ENCODE peak calls at places on chromosome 11, in four cellular contexts. G is MM.1S, B is heart right ventricle, T is H1. A is an unnamed sample.

GRCh38 chr11:96234866-96235441 is 108.0 kb downstream of the MAML2 start:
- DNase-seq in G (no peak), B (no peak), T (no peak), A (no peak)

GRCh38 chr11:106690923-106691322 is 327.4 kb downstream of the GUCY1A2 start:
- DNase-seq in G (no peak), B (no peak), T (no peak), A (no peak)

GRCh38 chr11:115623021-115623451 is 118.8 kb upstream of the CADM1 start:
- DNase-seq in G (no peak), B (peak), T (no peak), A (peak)

GRCh38 chr11:126585388-126586302 is 230.2 kb downstream of the ST3GAL4 start:
- DNase-seq in G (no peak), B (peak), T (no peak), A (peak)

GRCh38 chr11:105969756-105970155 is 52.3 kb downstream of the MSANTD4 start:
- DNase-seq in G (no peak), B (no peak), T (no peak), A (no peak)

GRCh38 chr11:45264839-45265515 is 21.2 kb downstream of the SYT13 start:
- DNase-seq in G (no peak), B (no peak), T (no peak), A (no peak)

GRCh38 chr11:117479372-117479771 is 151.7 kb downstream of the CEP164 start:
- DNase-seq in G (no peak), B (no peak), T (peak), A (no peak)

GRCh38 chr11:119999220-119999619 is 138.7 kb downstream of the TRIM29 start:
- DNase-seq in G (no peak), B (no peak), T (no peak), A (no peak)

GRCh38 chr11:15579287-15580001 is 464.7 kb downstream of the INSC start:
- DNase-seq in G (no peak), B (no peak), T (no peak), A (no peak)

GRCh38 chr11:120224872-120225371 is 14.1 kb downstream of the OAF start:
- DNase-seq in G (no peak), B (peak), T (no peak), A (no peak)

GRCh38 chr11:27309064-27309463 is 54.0 kb downstream of the CCDC34 start:
- DNase-seq in G (no peak), B (no peak), T (no peak), A (no peak)

GRCh38 chr11:133917921-133918605 is 38.7 kb downstream of the IGSF9B start:
- DNase-seq in G (no peak), B (no peak), T (peak), A (peak)
- H3K4me3 ChIP-seq in G (no peak), B (no peak), T (peak), A (no peak)

GRCh38 chr11:73965076-73965763 is 14.4 kb downstream of the DNAJB13 start:
- DNase-seq in G (no peak), B (no peak), T (no peak), A (no peak)

GRCh38 chr11:73961321-73961720 is 10.5 kb downstream of the DNAJB13 start:
- DNase-seq in G (no peak), B (no peak), T (no peak), A (no peak)

GRCh38 chr11:73963861-73964260 is 13.0 kb downstream of the DNAJB13 start:
- DNase-seq in G (no peak), B (no peak), T (no peak), A (no peak)

GRCh38 chr11:73965764-73966121 is 14.9 kb downstream of the DNAJB13 start:
- DNase-seq in G (no peak), B (no peak), T (no peak), A (no peak)

DNA sequence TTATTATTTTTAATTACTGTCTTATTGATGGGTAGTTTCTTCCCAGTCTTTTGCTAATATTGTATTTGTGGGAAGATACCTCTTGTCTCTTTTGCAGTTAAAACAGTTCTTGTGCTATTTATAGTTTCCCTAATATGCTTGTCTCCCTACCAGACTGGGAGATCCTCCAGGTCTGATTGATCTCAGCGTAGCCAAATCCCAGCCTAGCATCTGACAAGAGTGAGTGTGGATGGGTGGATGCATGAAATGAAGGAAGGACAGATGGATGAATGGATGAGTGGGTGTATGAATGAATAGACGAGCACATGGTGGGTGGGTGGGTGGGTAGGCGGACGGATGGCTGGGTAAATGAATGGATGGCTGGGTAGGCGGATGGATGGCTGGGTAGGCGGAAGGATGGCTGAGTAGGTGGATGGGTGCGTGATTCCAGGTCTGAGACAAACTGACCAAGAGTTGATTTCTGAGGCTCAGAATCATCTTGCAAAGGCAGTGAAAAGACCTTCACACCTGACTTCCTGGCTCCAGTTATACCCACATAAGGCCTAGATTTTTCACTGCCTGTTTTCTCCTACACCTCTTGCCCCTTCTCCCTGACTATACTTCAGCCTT is 11.4 kb downstream of the DNAJB13 start:
- DNase-seq in G (no peak), B (no peak), T (no peak), A (no peak)
- H3K27ac ChIP-seq in G (no peak), B (no peak), T (no peak), A (no peak)

GRCh38 chr11:86182976-86183584 is 61.5 kb upstream of the EED start:
- DNase-seq in G (peak), B (no peak), T (no peak), A (peak)

GRCh38 chr11:86184728-86185127 is 59.8 kb upstream of the EED start:
- DNase-seq in G (no peak), B (no peak), T (no peak), A (no peak)

GRCh38 chr11:86185346-86185745 is 59.2 kb upstream of the EED start:
- DNase-seq in G (no peak), B (no peak), T (no peak), A (no peak)

GRCh38 chr11:86181379-86181778 is 63.2 kb upstream of the EED start:
- DNase-seq in G (no peak), B (no peak), T (no peak), A (no peak)

GRCh38 chr11:86183694-86184093 is 60.9 kb upstream of the EED start:
- DNase-seq in G (peak), B (no peak), T (no peak), A (no peak)
- TF ChIP-seq CTCF in G (no peak), B (no peak), T (no peak), A (no peak)

GRCh38 chr11:113251281-113251680 is 63.1 kb upstream of the TTC12 start:
- DNase-seq in G (no peak), B (no peak), T (no peak), A (no peak)
- H3K4me3 ChIP-seq in G (no peak), B (no peak), T (no peak), A (no peak)

GRCh38 chr11:103961010-103961409 is 75.4 kb upstream of the DDI1 start:
- DNase-seq in G (no peak), B (no peak), T (no peak), A (no peak)

GRCh38 chr11:103953797-103954495 is 82.5 kb upstream of the DDI1 start:
- DNase-seq in G (no peak), B (no peak), T (no peak), A (no peak)

GRCh38 chr11:103964390-103964789 is 72.0 kb upstream of the DDI1 start:
- DNase-seq in G (no peak), B (no peak), T (no peak), A (no peak)

GRCh38 chr11:103959279-103959930 is 77.0 kb upstream of the DDI1 start:
- DNase-seq in G (peak), B (no peak), T (no peak), A (no peak)

GRCh38 chr11:103958475-103959215 is 77.8 kb upstream of the DDI1 start:
- DNase-seq in G (peak), B (no peak), T (no peak), A (no peak)
- H3K27ac ChIP-seq in G (peak), B (no peak), T (no peak), A (no peak)

GRCh38 chr11:56990702-56991101 is 2.0 kb downstream of the OR5AK2 start:
- DNase-seq in G (no peak), B (no peak), T (no peak), A (no peak)

GRCh38 chr11:56994532-56994931 is 5.8 kb downstream of the OR5AK2 start:
- DNase-seq in G (no peak), B (no peak), T (no peak), A (no peak)

GRCh38 chr11:56988614-56989013 is at the start of gene OR5AK2:
- DNase-seq in G (no peak), B (no peak), T (no peak), A (no peak)
- TF ChIP-seq CTCF in G (no peak), B (no peak), T (no peak), A (no peak)

DNA sequence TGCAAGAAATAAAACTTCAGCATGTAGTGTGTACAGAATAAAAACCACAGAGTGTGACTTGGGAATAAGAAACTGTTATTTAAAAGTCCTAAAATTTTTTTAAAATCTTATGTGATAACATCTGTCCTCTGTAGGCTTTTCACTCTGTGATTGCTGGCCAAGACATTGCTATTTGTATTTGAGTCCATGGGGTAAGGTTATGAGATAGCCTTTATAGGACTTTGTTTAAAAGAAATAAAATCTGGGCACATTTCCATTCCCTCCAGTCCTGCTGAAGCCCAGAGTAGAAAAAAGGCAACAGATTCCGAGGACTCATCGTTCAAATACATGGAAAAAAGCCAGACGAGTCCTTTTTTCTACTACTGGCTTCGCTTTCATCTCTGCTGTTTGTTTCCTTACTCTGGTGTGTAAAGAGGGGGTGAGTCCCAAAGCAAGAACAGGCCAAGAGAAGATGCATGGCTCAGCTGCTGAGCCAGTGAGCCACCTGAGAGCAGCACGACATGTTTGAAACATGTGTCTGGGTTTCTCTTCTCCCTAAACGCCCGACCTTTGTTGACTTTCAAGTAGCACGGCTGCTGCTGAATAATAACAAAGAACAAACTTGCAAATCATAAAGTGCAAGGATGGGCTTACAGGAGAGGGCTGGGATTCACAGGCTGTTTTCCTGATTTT is 195.0 kb upstream of the RAG2 start:
- DNase-seq in G (no peak), B (no peak), T (peak), A (no peak)
- H3K4me3 ChIP-seq in G (no peak), B (no peak), T (peak), A (no peak)

DNA sequence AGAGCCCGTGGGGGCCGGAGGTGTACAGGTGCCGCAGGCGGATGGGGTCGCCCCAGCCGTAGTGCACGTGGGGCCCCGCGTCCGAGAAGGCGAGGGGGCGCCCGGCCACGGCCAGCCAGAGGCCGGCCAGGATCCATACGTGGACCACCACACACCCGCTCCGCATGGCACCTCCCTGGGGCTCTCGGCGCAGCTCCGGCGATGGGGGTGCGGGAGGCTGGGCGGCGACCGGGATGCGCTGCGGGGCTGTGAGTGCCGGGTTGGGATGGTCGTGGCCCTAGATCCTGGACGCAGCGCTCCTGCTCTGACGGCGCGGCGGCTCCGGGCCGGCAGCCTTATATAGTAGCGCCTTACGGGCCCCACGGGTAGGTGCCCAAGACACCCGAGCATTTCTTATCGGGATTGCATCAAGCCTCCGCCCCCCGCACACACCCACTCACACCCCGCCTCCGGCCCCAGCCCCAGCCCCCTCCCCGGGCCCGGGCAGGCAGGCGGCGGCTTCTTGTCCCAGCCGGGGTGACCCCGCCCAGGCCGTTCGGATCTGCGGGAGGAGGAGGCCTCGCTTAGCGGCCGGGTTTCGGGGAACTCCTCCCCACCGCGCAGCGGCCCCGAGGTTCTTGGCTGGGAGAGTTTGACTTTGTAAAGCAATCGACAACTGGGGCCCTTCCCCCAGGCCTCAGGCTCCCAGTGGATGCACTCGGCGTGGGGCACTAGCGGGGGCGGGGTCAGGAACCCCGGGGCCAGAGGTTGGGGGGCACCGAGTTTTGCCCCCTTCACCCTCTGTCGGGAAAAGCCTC is at the start of gene FGF19:
- DNase-seq in G (no peak), B (no peak), T (peak), A (no peak)
- H3K27ac ChIP-seq in G (no peak), B (no peak), T (peak), A (no peak)

DNA sequence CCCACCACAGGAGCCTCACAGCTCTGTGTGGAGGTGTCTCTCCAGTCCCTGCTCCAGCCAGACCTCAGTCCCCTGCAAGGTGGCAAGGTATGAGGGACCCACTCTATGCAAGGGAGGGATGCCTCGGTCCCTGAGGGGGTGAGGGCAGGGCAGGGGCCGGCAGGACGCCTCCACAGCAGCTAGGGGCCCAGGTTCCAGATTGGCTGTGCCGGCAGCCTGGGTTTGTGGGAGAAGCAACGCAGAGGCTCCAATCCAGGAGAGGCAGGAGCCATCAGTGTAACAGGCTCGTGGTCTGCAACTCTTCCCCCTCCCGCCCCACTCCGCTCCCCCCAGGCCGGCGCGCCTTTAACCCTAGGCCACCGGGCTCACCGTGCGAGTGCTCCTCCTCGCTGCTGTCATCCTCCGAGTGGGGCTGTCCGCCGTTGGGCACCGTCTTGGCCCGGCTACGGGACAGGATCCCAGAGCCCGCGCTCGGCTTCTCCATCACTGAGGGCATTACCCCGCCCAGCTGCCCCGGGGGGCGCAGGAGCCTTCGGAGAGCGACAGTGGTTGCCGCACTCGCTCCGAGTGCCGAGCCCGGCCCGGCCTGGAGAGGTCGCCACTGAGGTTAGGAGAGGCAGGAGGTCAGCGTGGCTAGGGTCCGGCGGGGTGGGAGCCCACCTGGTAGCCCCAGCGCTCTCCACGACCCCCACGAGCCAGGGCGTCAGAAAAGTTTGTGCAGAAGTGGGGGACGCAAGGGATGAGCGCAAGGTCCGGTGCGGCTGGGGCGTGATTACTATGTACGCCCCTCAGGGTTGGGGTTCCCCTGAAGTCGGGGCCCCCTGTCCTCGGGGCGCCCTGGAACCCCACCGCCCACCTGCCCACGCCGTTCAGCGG is 765 bp downstream of the RCOR2 start:
- DNase-seq in G (no peak), B (peak), T (peak), A (no peak)
- TF ChIP-seq CTCF in G (peak), B (peak), T (no peak), A (peak)

GRCh38 chr11:128579790-128580504 is 7.4 kb downstream of the ETS1 start:
- DNase-seq in G (no peak), B (no peak), T (no peak), A (no peak)

GRCh38 chr11:128584253-128584652 is 3.1 kb downstream of the ETS1 start:
- DNase-seq in G (no peak), B (no peak), T (no peak), A (no peak)

GRCh38 chr11:128581908-128582307 is 5.5 kb downstream of the ETS1 start:
- DNase-seq in G (no peak), B (no peak), T (no peak), A (no peak)

GRCh38 chr11:128580612-128581011 is 6.7 kb downstream of the ETS1 start:
- DNase-seq in G (no peak), B (no peak), T (no peak), A (no peak)

GRCh38 chr11:128582496-128583366 is 4.6 kb downstream of the ETS1 start:
- DNase-seq in G (no peak), B (peak), T (no peak), A (peak)
- H3K4me3 ChIP-seq in G (no peak), B (no peak), T (peak), A (no peak)